ENCODE peak calls at places on chromosomes 6 and 20, in nine cellular contexts. V is small intestine; Y is IMR-90; C is omental fat pad; E is stimulated activated CD8-positive, alpha-beta memory T cell treated with anti-CD3 and anti-CD28 coated beads, Interleukin-15, amount 100 ng/mL, for 24 hours; U is pancreas; I is choroid plexus epithelial cell; K is AG08396; J is LoVo. N is an unnamed sample.

GRCh38 chr6:155317186-155317585 is 2.9 kb upstream of the TFB1M start:
- DNase-seq in V (no peak), Y (peak; percentile 10), C (no peak), E (no peak), U (no peak), I (peak; percentile 50), K (no peak), J (no peak), N (no peak)

GRCh38 chr6:128395596-128395995 is 124.8 kb downstream of the PTPRK start:
- DNase-seq in V (no peak), Y (no peak), C (no peak), E (no peak), U (no peak), I (no peak), K (no peak), J (no peak), N (no peak)

GRCh38 chr6:3318821-3319540 is 60.2 kb downstream of the PSMG4 start:
- DNase-seq in V (no peak), Y (no peak), C (no peak), E (no peak), U (no peak), I (no peak), K (no peak), J (no peak), N (no peak)

GRCh38 chr6:98036344-98036743 is 753.3 kb upstream of the MMS22L start:
- DNase-seq in V (no peak), Y (no peak), C (no peak), E (no peak), U (no peak), I (no peak), K (no peak), J (no peak), N (no peak)

GRCh38 chr6:162922816-162923215 is 195.0 kb downstream of the PACRG start:
- DNase-seq in V (no peak), Y (no peak), C (no peak), E (no peak), U (no peak), I (no peak), K (no peak), J (no peak), N (peak; percentile 64)

GRCh38 chr6:108492131-108492766 is 68.5 kb upstream of the FOXO3 start:
- DNase-seq in V (peak; percentile 65), Y (peak; percentile 54), C (no peak), E (no peak), U (no peak), I (peak; percentile 82), K (peak; percentile 33), J (peak; percentile 15), N (peak; percentile 36)

GRCh38 chr20:45545754-45546453 is 1.3 kb downstream of the EPPIN start:
- DNase-seq in V (peak; percentile 23), Y (peak; percentile 37), C (no peak), E (no peak), U (no peak), I (peak; percentile 55), K (peak; percentile 14), J (peak; percentile 15), N (no peak)

GRCh38 chr6:38184041-38184779 is 364.7 kb downstream of the ZFAND3 start:
- DNase-seq in V (no peak), Y (no peak), C (no peak), E (no peak), U (no peak), I (no peak), K (no peak), J (no peak), N (no peak)

GRCh38 chr6:167906899-167907298 is 80.2 kb downstream of the AFDN start:
- DNase-seq in V (peak; percentile 92), Y (no peak), C (no peak), E (no peak), U (no peak), I (peak; percentile 40), K (no peak), J (no peak), N (no peak)

GRCh38 chr6:56364482-56365313 is 117.3 kb upstream of the COL21A1 start:
- DNase-seq in V (no peak), Y (peak; percentile 78), C (no peak), E (no peak), U (no peak), I (peak; percentile 62), K (no peak), J (no peak), N (no peak)

GRCh38 chr6:169289671-169290408 is 36.2 kb upstream of the THBS2 start:
- DNase-seq in V (peak; percentile 11), Y (peak; percentile 51), C (no peak), E (no peak), U (no peak), I (peak; percentile 57), K (no peak), J (no peak), N (no peak)

GRCh38 chr20:18662279-18662678 is 74.4 kb downstream of the DTD1 start:
- DNase-seq in V (no peak), Y (no peak), C (no peak), E (no peak), U (no peak), I (no peak), K (no peak), J (no peak), N (no peak)

GRCh38 chr6:1821188-1822183 is 211.8 kb downstream of the FOXC1 start:
- DNase-seq in V (no peak), Y (peak; percentile 31), C (no peak), E (no peak), U (no peak), I (peak; percentile 49), K (peak; percentile 19), J (no peak), N (peak; percentile 64)

GRCh38 chr6:116036885-116037284 is 23.8 kb downstream of the FRK start:
- DNase-seq in V (no peak), Y (no peak), C (no peak), E (no peak), U (no peak), I (no peak), K (no peak), J (no peak), N (no peak)

GRCh38 chr6:40738551-40738950 is 151.4 kb upstream of the LRFN2 start:
- DNase-seq in V (no peak), Y (no peak), C (no peak), E (no peak), U (no peak), I (no peak), K (no peak), J (no peak), N (no peak)

GRCh38 chr20:14093652-14094051 is 98.3 kb downstream of the MACROD2 start:
- DNase-seq in V (peak; percentile 20), Y (no peak), C (no peak), E (no peak), U (no peak), I (no peak), K (no peak), J (no peak), N (no peak)

GRCh38 chr6:32195902-32196681 is 3.6 kb upstream of the GPSM3 start:
- DNase-seq in V (peak; percentile 73), Y (peak; percentile 88), C (peak; percentile 86), E (peak; percentile 42), U (peak; percentile 85), I (peak; percentile 91), K (peak; percentile 77), J (peak; percentile 77), N (peak; percentile 96)

GRCh38 chr20:53866787-53867740 is 203.3 kb downstream of the BCAS1 start:
- DNase-seq in V (peak; percentile 58), Y (no peak), C (no peak), E (no peak), U (no peak), I (no peak), K (no peak), J (peak; percentile 29), N (peak; percentile 62)

N was measured in foreskin melanocyte.